ENCODE peak calls at places on chromosomes 13 and 19, in eight cellular contexts. N, O, W, S, I, F, H and C are unnamed samples.

GRCh38 chr19:45166723-45167252 is 6.0 kb upstream of the NKPD1 start:
- DNase-seq in H (no peak), I (no peak), N (no peak), S (no peak), W (no peak), O (no peak), F (no peak), C (no peak)

GRCh38 chr19:55913643-55914268 is 18.4 kb downstream of the NLRP13 start:
- DNase-seq in W (no peak), F (no peak), N (no peak), I (no peak), S (no peak), O (no peak), H (no peak), C (no peak)

GRCh38 chr13:101416181-101417042 is at the start of gene NALCN:
- DNase-seq in O (no peak), H (no peak), W (peak), S (no peak), N (peak), I (no peak), F (no peak), C (peak)

GRCh38 chr19:52987221-52987620 is 24.5 kb upstream of the ZNF816 start:
- DNase-seq in S (no peak), I (no peak), N (no peak), W (no peak), F (no peak), O (no peak), H (no peak), C (peak)

GRCh38 chr19:19064811-19065745 is 1.3 kb downstream of the SLC25A42 start:
- DNase-seq in F (peak), H (peak), W (peak), O (no peak), I (no peak), N (no peak), S (peak), C (no peak)

GRCh38 chr13:23506821-23507210 is 63.4 kb upstream of the TNFRSF19 start:
- DNase-seq in O (no peak), S (no peak), N (no peak), F (no peak), I (peak), W (peak), H (no peak), C (no peak)

GRCh38 chr19:1064661-1065605 is 2.0 kb upstream of the ARHGAP45 start:
- DNase-seq in F (peak), H (peak), S (peak), O (peak), N (no peak), W (peak), I (peak), C (no peak)

GRCh38 chr13:40070357-40070756 is 414.9 kb downstream of the COG6 start:
- DNase-seq in S (no peak), F (no peak), W (no peak), O (no peak), N (no peak), I (no peak), H (no peak), C (no peak)

GRCh38 chr13:24147570-24147963 is 13.0 kb upstream of the SPATA13 start:
- DNase-seq in N (no peak), W (no peak), I (no peak), O (no peak), F (no peak), H (no peak), S (no peak), C (no peak)

GRCh38 chr19:38317104-38317612 is 1.4 kb upstream of the YIF1B start:
- DNase-seq in W (no peak), S (no peak), F (no peak), H (peak), N (no peak), O (no peak), I (no peak), C (no peak)

GRCh38 chr19:46211201-46211881 is 18.2 kb upstream of the IGFL1 start:
- DNase-seq in I (peak), H (no peak), S (no peak), W (peak), F (no peak), O (no peak), N (no peak), C (no peak)

GRCh38 chr19:13966684-13967128 is 14.4 kb downstream of the DCAF15 start:
- DNase-seq in W (no peak), H (no peak), I (no peak), F (no peak), S (no peak), O (no peak), N (no peak), C (no peak)

GRCh38 chr19:48418317-48419064 is 25.0 kb downstream of the GRIN2D start:
- DNase-seq in N (no peak), W (peak), O (no peak), I (peak), F (no peak), H (no peak), S (no peak), C (no peak)

GRCh38 chr13:58838615-58839014 is 1207.1 kb downstream of the PCDH17 start:
- DNase-seq in O (no peak), W (no peak), F (no peak), S (no peak), H (no peak), I (no peak), N (no peak), C (no peak)

GRCh38 chr19:10818306-10819123 is 17.5 kb downstream of the TMED1 start:
- DNase-seq in H (no peak), N (no peak), F (no peak), O (no peak), I (peak), W (no peak), S (no peak), C (no peak)

GRCh38 chr19:18966304-18966703 is 25.3 kb upstream of the HOMER3 start:
- DNase-seq in F (no peak), O (no peak), I (no peak), H (no peak), W (no peak), S (no peak), N (no peak), C (no peak)

GRCh38 chr13:66805657-66806056 is 424.5 kb downstream of the PCDH9 start:
- DNase-seq in O (peak), N (no peak), W (peak), H (no peak), F (no peak), I (no peak), S (no peak), C (no peak)

GRCh38 chr19:42412223-42412622 is 15.0 kb downstream of the LIPE start:
- DNase-seq in O (no peak), H (no peak), F (no peak), S (no peak), N (peak), W (no peak), I (no peak), C (peak)

GRCh38 chr13:97945792-97946419 is 7.6 kb upstream of the IPO5 start:
- DNase-seq in I (peak), F (no peak), W (no peak), H (no peak), N (no peak), S (no peak), O (no peak), C (no peak)

GRCh38 chr19:29800086-29800825 is 11.5 kb upstream of the CCNE1 start:
- DNase-seq in I (no peak), N (no peak), S (no peak), W (no peak), O (no peak), F (no peak), H (no peak), C (no peak)

GRCh38 chr19:6297202-6297601 is 17.4 kb upstream of the MLLT1 start:
- DNase-seq in W (no peak), O (no peak), I (no peak), H (no peak), N (no peak), S (no peak), F (no peak), C (no peak)

GRCh38 chr19:45444318-45445041 is 20.8 kb upstream of the ERCC1 start:
- DNase-seq in O (peak), W (peak), F (peak), I (peak), H (peak), N (peak), S (peak), C (peak)

GRCh38 chr13:93244141-93244917 is 17.7 kb downstream of the GPC6 start:
- DNase-seq in H (no peak), O (no peak), N (no peak), W (peak), S (no peak), F (no peak), I (peak), C (peak)

GRCh38 chr19:50728084-50728737 is 5.0 kb downstream of the CLEC11A start:
- DNase-seq in S (peak), H (peak), W (peak), I (peak), F (peak), N (peak), O (peak), C (peak)

GRCh38 chr19:10639836-10640235 is 14.3 kb upstream of the ILF3 start:
- DNase-seq in S (no peak), F (no peak), N (no peak), H (no peak), O (no peak), I (no peak), W (no peak), C (no peak)